ENCODE peak calls at places on chromosome 2, in nine cellular contexts. F, M, L, S, K, A, B, C and I are unnamed samples.

GRCh38 chr2:1584691-1585485 is 159.4 kb downstream of the PXDN start:
- DNase-seq in M (no peak), A (peak; percentile 26), F (no peak), C (no peak), L (no peak), S (no peak), B (peak; percentile 54), K (no peak), I (no peak)

GRCh38 chr2:111705711-111706323 is 178.2 kb downstream of the ANAPC1 start:
- DNase-seq in B (no peak), F (peak; percentile 45), C (no peak), K (no peak), A (no peak), M (peak; percentile 89), L (no peak), S (peak; percentile 79), I (no peak)

GRCh38 chr2:61135510-61135909 is 26.5 kb upstream of the C2orf74 start:
- DNase-seq in K (no peak), C (no peak), A (no peak), L (no peak), F (peak; percentile 61), M (peak; percentile 19), B (no peak), S (no peak), I (peak; percentile 27)

GRCh38 chr2:219645631-219646527 is 18.4 kb downstream of the SLC4A3 start:
- DNase-seq in M (peak; percentile 68), F (no peak), A (no peak), C (peak; percentile 42), L (no peak), B (no peak), K (no peak), S (no peak), I (no peak)

GRCh38 chr2:101558740-101559508 is 84.0 kb upstream of the RFX8 start:
- DNase-seq in S (no peak), M (no peak), B (no peak), L (no peak), F (no peak), C (no peak), K (peak; percentile 47), A (no peak), I (no peak)

GRCh38 chr2:189515264-189515663 is 65.3 kb downstream of the SLC40A1 start:
- DNase-seq in M (no peak), S (no peak), K (no peak), F (no peak), B (no peak), A (no peak), C (no peak), L (no peak), I (no peak)

GRCh38 chr2:45836316-45836715 is 184.8 kb downstream of the PRKCE start:
- DNase-seq in K (no peak), C (no peak), B (no peak), M (no peak), S (no peak), F (no peak), L (no peak), A (no peak), I (no peak)

GRCh38 chr2:85133751-85134254 is 611 bp downstream of the TCF7L1 start:
- DNase-seq in C (peak; percentile 53), M (peak; percentile 51), B (peak; percentile 79), L (peak; percentile 20), K (peak; percentile 27), A (peak; percentile 57), F (peak; percentile 71), S (no peak), I (peak; percentile 32)

GRCh38 chr2:127829845-127830246 is 18.9 kb upstream of the WDR33 start:
- DNase-seq in C (no peak), A (no peak), B (peak; percentile 86), K (no peak), M (peak; percentile 49), F (no peak), L (no peak), S (peak; percentile 27), I (no peak)

GRCh38 chr2:185700883-185701282 is 37.7 kb upstream of the FSIP2 start:
- DNase-seq in A (no peak), K (no peak), M (no peak), F (no peak), S (no peak), C (no peak), L (no peak), B (no peak), I (no peak)

GRCh38 chr2:63054812-63055509 is 4.3 kb downstream of the OTX1 start:
- DNase-seq in A (no peak), M (no peak), F (no peak), B (no peak), L (no peak), K (no peak), S (no peak), C (no peak), I (no peak)

GRCh38 chr2:74379851-74380789 is at the start of gene DCTN1:
- DNase-seq in L (peak; percentile 43), K (peak; percentile 55), C (peak; percentile 48), F (peak; percentile 26), M (peak; percentile 50), A (no peak), B (no peak), S (no peak), I (peak; percentile 82)

GRCh38 chr2:119415630-119416029 is 16.0 kb upstream of the TMEM37 start:
- DNase-seq in K (no peak), B (no peak), S (no peak), M (no peak), A (no peak), L (no peak), C (no peak), F (no peak), I (no peak)

GRCh38 chr2:118627156-118627555 is 220.3 kb downstream of the EN1 start:
- DNase-seq in M (no peak), S (no peak), L (no peak), A (no peak), B (no peak), K (no peak), C (no peak), F (no peak), I (no peak)

GRCh38 chr2:230230087-230230486 is 4.6 kb downstream of the SP140 start:
- DNase-seq in A (no peak), F (no peak), B (no peak), C (no peak), L (no peak), S (peak; percentile 23), M (peak; percentile 50), K (no peak), I (no peak)

GRCh38 chr2:219542931-219543595 is 546 bp downstream of the CHPF start:
- DNase-seq in S (no peak), B (no peak), F (no peak), C (no peak), K (no peak), L (no peak), M (peak; percentile 71), A (no peak), I (peak; percentile 69)

GRCh38 chr2:157810037-157810436 is 66.1 kb downstream of the ACVR1 start:
- DNase-seq in F (no peak), A (no peak), S (no peak), B (no peak), L (no peak), M (no peak), C (no peak), K (no peak), I (no peak)

GRCh38 chr2:201264472-201265173 is 4.3 kb downstream of the CASP8 start:
- DNase-seq in B (no peak), C (no peak), M (no peak), L (no peak), F (no peak), S (no peak), A (no peak), K (peak; percentile 8), I (no peak)

GRCh38 chr2:222959358-222959757 is 92.6 kb upstream of the KCNE4 start:
- DNase-seq in C (no peak), K (no peak), F (peak; percentile 57), A (no peak), L (no peak), S (peak; percentile 71), M (peak; percentile 83), B (no peak), I (no peak)

GRCh38 chr2:154507186-154507585 is 191.3 kb upstream of the KCNJ3 start:
- DNase-seq in L (no peak), S (no peak), F (no peak), A (no peak), C (no peak), M (no peak), K (no peak), B (no peak), I (no peak)
- TF ChIP-seq CTCF in L (no peak), S (no peak), F (no peak), A (no peak), C (no peak), M (no peak), K (no peak), B (no peak), I (no peak)

GRCh38 chr2:241803387-241804325 is 5.3 kb upstream of the NEU4 start:
- DNase-seq in K (peak; percentile 31), A (peak; percentile 49), S (no peak), C (peak; percentile 47), L (no peak), B (peak; percentile 83), M (peak; percentile 53), F (peak; percentile 44), I (peak; percentile 35)

GRCh38 chr2:241802421-241802749 is 6.6 kb upstream of the NEU4 start:
- DNase-seq in A (no peak), L (no peak), C (no peak), K (no peak), F (no peak), B (no peak), M (no peak), S (no peak), I (peak; percentile 39)

GRCh38 chr2:241804326-241805276 is 4.4 kb upstream of the NEU4 start:
- DNase-seq in K (no peak), B (peak; percentile 75), S (no peak), F (peak; percentile 38), L (no peak), A (peak; percentile 45), C (no peak), M (no peak), I (no peak)

GRCh38 chr2:241801611-241802420 is 7.2 kb upstream of the NEU4 start:
- DNase-seq in S (no peak), A (peak; percentile 43), C (peak; percentile 13), M (no peak), K (no peak), B (peak; percentile 71), L (no peak), F (no peak), I (no peak)

GRCh38 chr2:241802806-241803318 is 6.1 kb upstream of the NEU4 start:
- DNase-seq in A (peak; percentile 25), B (no peak), S (no peak), F (no peak), M (no peak), K (no peak), C (peak; percentile 13), L (no peak), I (peak; percentile 40)
- H3K4me3 ChIP-seq in A (no peak overlapping the region), B (peak overlapping the region; percentile 54), S (no peak overlapping the region), F (peak overlapping the region; percentile 38), M (no peak overlapping the region), K (peak overlapping the region; percentile 28), C (no peak overlapping the region), L (no peak overlapping the region), I (no peak overlapping the region)

GRCh38 chr2:98881153-98881650 is 54.8 kb downstream of the CRACDL start:
- DNase-seq in L (no peak), F (no peak), M (peak; percentile 22), B (no peak), A (no peak), S (no peak), C (no peak), K (no peak), I (no peak)
- H3K27ac ChIP-seq in L (no peak overlapping the region), F (no peak overlapping the region), M (no peak overlapping the region), B (no peak overlapping the region), A (no peak overlapping the region), S (no peak overlapping the region), C (no peak overlapping the region), K (no peak overlapping the region), I (no peak overlapping the region)

GRCh38 chr2:232449964-232450363 is 6.0 kb upstream of the ALPI start:
- DNase-seq in K (no peak), F (no peak), B (no peak), S (no peak), A (peak; percentile 16), M (no peak), C (no peak), L (no peak), I (no peak)
- TF ChIP-seq CTCF in K (no peak), F (no peak), B (no peak), S (peak; percentile 17), A (no peak), M (no peak), C (no peak), L (no peak), I (no peak)